ENCODE peak calls at places on chromosome 2, in nine cellular contexts. C is stimulated activated naive CD8-positive, alpha-beta T cell treated with anti-CD3 and anti-CD28 coated beads, Interleukin-15, Interleukin-2, amounts not matched to agents 100 U/mL and 50 U/mL, for 24 hours; A is HEK293T; G is PC-3; I is heart right ventricle; B is tibial artery; J is T follicular helper cell; Y is stimulated activated CD4-positive, alpha-beta T cell treated with anti-CD3 and anti-CD28 coated beads, Interleukin-1b, Interleukin-23, amount 100 ng/mL, for 24 hours; E is G401. U is an unnamed sample.

GRCh38 chr2:234661849-234662248 is 165.0 kb upstream of the ARL4C start:
- DNase-seq in A (no peak), G (no peak), Y (no peak), I (no peak), B (no peak), E (no peak), J (no peak), C (no peak), U (no peak)

GRCh38 chr2:82511894-82512293 is 1947.2 kb downstream of the SUCLG1 start:
- DNase-seq in G (peak), C (no peak), A (no peak), J (no peak), Y (no peak), I (no peak), B (no peak), E (no peak), U (no peak)

GRCh38 chr2:30936924-30937323 is 129.7 kb upstream of the CAPN13 start:
- DNase-seq in G (no peak), C (no peak), A (no peak), B (no peak), Y (no peak), J (no peak), E (no peak), I (no peak), U (no peak)

GRCh38 chr2:95300391-95300938 is 3.3 kb downstream of the KCNIP3 start:
- DNase-seq in B (no peak), G (no peak), E (no peak), J (no peak), A (no peak), I (no peak), C (no peak), Y (no peak), U (no peak)

GRCh38 chr2:14182227-14182946 is 450.1 kb upstream of the LRATD1 start:
- DNase-seq in Y (no peak), A (no peak), E (no peak), C (no peak), B (peak), G (no peak), I (no peak), J (no peak), U (no peak)

GRCh38 chr2:17303054-17303453 is 215.2 kb downstream of the RAD51AP2 start:
- DNase-seq in I (no peak), Y (no peak), C (no peak), E (no peak), A (no peak), B (no peak), J (no peak), G (peak), U (no peak)

GRCh38 chr2:64105676-64106461 is 38.4 kb downstream of the PELI1 start:
- DNase-seq in I (no peak), E (no peak), A (no peak), B (no peak), G (no peak), J (no peak), Y (no peak), C (no peak), U (no peak)

GRCh38 chr2:39128919-39129391 is 8.1 kb upstream of the SOS1 start:
- DNase-seq in Y (peak), I (no peak), A (no peak), E (no peak), B (no peak), J (no peak), C (peak), G (peak), U (no peak)

GRCh38 chr2:117179405-117179804 is 635.1 kb upstream of the DDX18 start:
- DNase-seq in G (no peak), B (no peak), C (no peak), A (no peak), Y (no peak), E (no peak), I (no peak), J (no peak), U (no peak)

GRCh38 chr2:62747876-62748275 is 42.4 kb downstream of the EHBP1 start:
- DNase-seq in G (no peak), E (no peak), Y (no peak), C (no peak), A (no peak), J (no peak), B (no peak), I (no peak), U (no peak)

GRCh38 chr2:176827269-176827668 is 385.3 kb upstream of the HNRNPA3 start:
- DNase-seq in C (peak), I (no peak), G (no peak), Y (peak), E (no peak), J (no peak), B (no peak), A (no peak), U (no peak)

GRCh38 chr2:207135801-207136457 is 29.8 kb downstream of the KLF7 start:
- DNase-seq in G (no peak), C (no peak), E (no peak), A (no peak), I (no peak), Y (no peak), B (no peak), J (no peak), U (no peak)

GRCh38 chr2:105849431-105850179 is 104.9 kb downstream of the NCK2 start:
- DNase-seq in E (no peak), I (no peak), A (no peak), B (no peak), G (no peak), C (no peak), Y (no peak), J (no peak), U (no peak)

GRCh38 chr2:49332415-49332814 is 178.1 kb upstream of the FSHR start:
- DNase-seq in B (no peak), A (no peak), Y (no peak), G (no peak), E (peak), J (no peak), C (no peak), I (no peak), U (no peak)

GRCh38 chr2:80054339-80054675 is 250.2 kb downstream of the LRRTM1 start:
- DNase-seq in J (no peak), Y (no peak), I (no peak), B (no peak), A (no peak), E (no peak), G (no peak), C (no peak), U (no peak)

GRCh38 chr2:68764781-68765385 is 30.3 kb downstream of the ARHGAP25 start:
- DNase-seq in E (no peak), B (no peak), A (no peak), I (no peak), G (no peak), Y (no peak), J (no peak), C (no peak), U (no peak)

GRCh38 chr2:59204040-59204439 is 962.9 kb upstream of the FANCL start:
- DNase-seq in Y (no peak), I (no peak), A (no peak), C (no peak), B (no peak), J (no peak), E (no peak), G (no peak), U (no peak)

GRCh38 chr2:180901331-180901730 is 79.1 kb upstream of the UBE2E3 start:
- DNase-seq in Y (no peak), E (no peak), G (no peak), J (no peak), C (no peak), A (no peak), I (no peak), B (no peak), U (no peak)

U was measured in ecto neural progenitor cell.